ENCODE peak calls at places on chromosomes 7 and 10, in five cellular contexts. M is OCI-LY7, U is nephron progenitor cell, E is NCI-H524, K is fibroblast of pulmonary artery. C is an unnamed sample.

GRCh38 chr10:74056081-74056818 is 58.3 kb downstream of the VCL start:
- DNase-seq in M (no peak), U (no peak), E (no peak), K (peak; percentile 85), C (peak; percentile 41)

GRCh38 chr10:132326925-132327324 is 5.1 kb upstream of the LRRC27 start:
- DNase-seq in M (no peak), U (no peak), E (no peak), K (no peak), C (no peak)

GRCh38 chr7:45033931-45034290 is 33.9 kb downstream of the CCM2 start:
- DNase-seq in M (no peak), U (no peak), E (peak; percentile 48), K (no peak), C (no peak)

GRCh38 chr10:123165445-123166072 is 11.4 kb downstream of the BUB3 start:
- DNase-seq in M (no peak), U (no peak), E (no peak), K (no peak), C (peak; percentile 39)

GRCh38 chr7:149799397-149800168 is 26.2 kb upstream of the ZNF467 start:
- DNase-seq in M (peak; percentile 63), U (peak; percentile 73), E (peak; percentile 39), K (peak; percentile 12), C (no peak)

GRCh38 chr10:116256749-116257259 is 16.2 kb downstream of the GFRA1 start:
- DNase-seq in M (no peak), U (no peak), E (no peak), K (no peak), C (no peak)

GRCh38 chr7:100488333-100489095 is 4.8 kb downstream of the NYAP1 start:
- DNase-seq in M (no peak), U (no peak), E (no peak), K (no peak), C (no peak)

GRCh38 chr7:124073325-124073676 is 40.4 kb upstream of the TMEM229A start:
- DNase-seq in M (no peak), U (no peak), E (no peak), K (no peak), C (no peak)

GRCh38 chr10:100489388-100489787 is 26.6 kb downstream of the WNT8B start:
- DNase-seq in M (no peak), U (no peak), E (no peak), K (no peak), C (no peak)

GRCh38 chr7:142927085-142927745 is 6.3 kb downstream of the TRPV5 start:
- DNase-seq in M (no peak), U (no peak), E (no peak), K (no peak), C (no peak)

GRCh38 chr7:2869981-2870380 is 25.9 kb upstream of the GNA12 start:
- DNase-seq in M (no peak), U (no peak), E (no peak), K (no peak), C (no peak)

GRCh38 chr7:25790261-25790660 is 361.7 kb upstream of the NFE2L3 start:
- DNase-seq in M (no peak), U (no peak), E (peak; percentile 43), K (no peak), C (no peak)

GRCh38 chr10:110783509-110784103 is 88.1 kb upstream of the PDCD4 start:
- DNase-seq in M (no peak), U (no peak), E (no peak), K (peak; percentile 51), C (no peak)

GRCh38 chr7:2709553-2710165 is 21.7 kb downstream of the AMZ1 start:
- DNase-seq in M (peak; percentile 92), U (peak; percentile 81), E (peak; percentile 63), K (peak; percentile 55), C (peak; percentile 38)

GRCh38 chr10:126872768-126873167 is 32.5 kb upstream of the DOCK1 start:
- DNase-seq in M (no peak), U (no peak), E (no peak), K (no peak), C (no peak)

GRCh38 chr10:23514321-23514720 is 75.4 kb downstream of the OTUD1 start:
- DNase-seq in M (no peak), U (no peak), E (no peak), K (no peak), C (peak; percentile 36)

GRCh38 chr7:51847461-51848134 is 531.0 kb upstream of the COBL start:
- DNase-seq in M (no peak), U (peak; percentile 23), E (peak; percentile 54), K (no peak), C (peak; percentile 7)

GRCh38 chr10:117780411-117780810 is 237.9 kb downstream of the EMX2 start:
- DNase-seq in M (no peak), U (no peak), E (no peak), K (no peak), C (no peak)

GRCh38 chr7:36265720-36266119 is 112.7 kb downstream of the EEPD1 start:
- DNase-seq in M (no peak), U (no peak), E (no peak), K (no peak), C (no peak)

GRCh38 chr10:43390791-43391190 is 18.2 kb downstream of the HNRNPF start:
- DNase-seq in M (no peak), U (peak; percentile 15), E (peak; percentile 25), K (peak; percentile 67), C (peak; percentile 85)

GRCh38 chr7:157404845-157405481 is 68.2 kb downstream of the DNAJB6 start:
- DNase-seq in M (no peak), U (no peak), E (no peak), K (peak; percentile 98), C (peak; percentile 81)

GRCh38 chr10:52785418-52785817 is 12.8 kb upstream of the MBL2 start:
- DNase-seq in M (no peak), U (no peak), E (no peak), K (no peak), C (no peak)

GRCh38 chr7:124432009-124432578 is 333.5 kb downstream of the GPR37 start:
- DNase-seq in M (no peak), U (no peak), E (no peak), K (no peak), C (no peak)